ENCODE peak calls at places on chromosome 2, in seven cellular contexts. One of them, this sample, is unnamed.

GRCh38 chr2:160694221-160694620 is 200.6 kb upstream of the RBMS1 start:
- DNase-seq in iPS DF 19.7: no peak
- DNase-seq in WTC11: no peak
- DNase-seq in left lung: no peak
- DNase-seq in fibroblast of the aortic adventitia: no peak
- DNase-seq in activated CD8-positive, alpha-beta T cell treated with anti-CD3 and anti-CD28 coated beads for 36 hours: no peak
- DNase-seq in NCI-H2081 treated with DMSO at 0.1 percent for 48 hours: no peak
- DNase-seq in this sample: no peak

GRCh38 chr2:141423212-141423611 is 707.6 kb downstream of the LRP1B start:
- DNase-seq in iPS DF 19.7: no peak
- DNase-seq in WTC11: no peak
- DNase-seq in left lung: no peak
- DNase-seq in fibroblast of the aortic adventitia: no peak
- DNase-seq in activated CD8-positive, alpha-beta T cell treated with anti-CD3 and anti-CD28 coated beads for 36 hours: no peak
- DNase-seq in NCI-H2081 treated with DMSO at 0.1 percent for 48 hours: no peak
- DNase-seq in this sample: no peak

GRCh38 chr2:32425719-32426141 is 68.9 kb downstream of the BIRC6 start:
- DNase-seq in iPS DF 19.7: no peak
- DNase-seq in WTC11: no peak
- DNase-seq in left lung: no peak
- DNase-seq in fibroblast of the aortic adventitia: peak
- DNase-seq in activated CD8-positive, alpha-beta T cell treated with anti-CD3 and anti-CD28 coated beads for 36 hours: no peak
- DNase-seq in NCI-H2081 treated with DMSO at 0.1 percent for 48 hours: no peak
- DNase-seq in this sample: no peak

GRCh38 chr2:15719566-15720313 is 128.1 kb downstream of the DDX1 start:
- DNase-seq in iPS DF 19.7: no peak
- DNase-seq in WTC11: no peak
- DNase-seq in left lung: no peak
- DNase-seq in fibroblast of the aortic adventitia: no peak
- DNase-seq in activated CD8-positive, alpha-beta T cell treated with anti-CD3 and anti-CD28 coated beads for 36 hours: no peak
- DNase-seq in NCI-H2081 treated with DMSO at 0.1 percent for 48 hours: no peak
- DNase-seq in this sample: no peak

GRCh38 chr2:75994759-75995158 is 284.0 kb upstream of the GCFC2 start:
- DNase-seq in iPS DF 19.7: no peak
- DNase-seq in WTC11: peak
- DNase-seq in left lung: no peak
- DNase-seq in fibroblast of the aortic adventitia: no peak
- DNase-seq in activated CD8-positive, alpha-beta T cell treated with anti-CD3 and anti-CD28 coated beads for 36 hours: no peak
- DNase-seq in NCI-H2081 treated with DMSO at 0.1 percent for 48 hours: no peak
- DNase-seq in this sample: no peak

GRCh38 chr2:25314514-25315315 is 27.0 kb downstream of the DNMT3A start:
- DNase-seq in iPS DF 19.7: peak
- DNase-seq in WTC11: peak
- DNase-seq in left lung: peak
- DNase-seq in fibroblast of the aortic adventitia: peak
- DNase-seq in activated CD8-positive, alpha-beta T cell treated with anti-CD3 and anti-CD28 coated beads for 36 hours: peak
- DNase-seq in NCI-H2081 treated with DMSO at 0.1 percent for 48 hours: no peak
- DNase-seq in this sample: peak

GRCh38 chr2:33340265-33340664 is 136.2 kb upstream of the RASGRP3 start:
- DNase-seq in iPS DF 19.7: no peak
- DNase-seq in WTC11: no peak
- DNase-seq in left lung: no peak
- DNase-seq in fibroblast of the aortic adventitia: peak
- DNase-seq in activated CD8-positive, alpha-beta T cell treated with anti-CD3 and anti-CD28 coated beads for 36 hours: no peak
- DNase-seq in NCI-H2081 treated with DMSO at 0.1 percent for 48 hours: no peak
- DNase-seq in this sample: no peak

GRCh38 chr2:234559609-234560008 is 62.7 kb upstream of the ARL4C start:
- DNase-seq in iPS DF 19.7: no peak
- DNase-seq in WTC11: no peak
- DNase-seq in left lung: no peak
- DNase-seq in fibroblast of the aortic adventitia: no peak
- DNase-seq in activated CD8-positive, alpha-beta T cell treated with anti-CD3 and anti-CD28 coated beads for 36 hours: no peak
- DNase-seq in NCI-H2081 treated with DMSO at 0.1 percent for 48 hours: no peak
- DNase-seq in this sample: no peak

GRCh38 chr2:57207191-57207590 is 839.4 kb upstream of the VRK2 start:
- DNase-seq in iPS DF 19.7: no peak
- DNase-seq in WTC11: no peak
- DNase-seq in left lung: no peak
- DNase-seq in fibroblast of the aortic adventitia: no peak
- DNase-seq in activated CD8-positive, alpha-beta T cell treated with anti-CD3 and anti-CD28 coated beads for 36 hours: no peak
- DNase-seq in NCI-H2081 treated with DMSO at 0.1 percent for 48 hours: no peak
- DNase-seq in this sample: no peak

GRCh38 chr2:104361414-104361813 is 492.5 kb upstream of the POU3F3 start:
- DNase-seq in iPS DF 19.7: no peak
- DNase-seq in WTC11: no peak
- DNase-seq in left lung: no peak
- DNase-seq in fibroblast of the aortic adventitia: no peak
- DNase-seq in activated CD8-positive, alpha-beta T cell treated with anti-CD3 and anti-CD28 coated beads for 36 hours: no peak
- DNase-seq in NCI-H2081 treated with DMSO at 0.1 percent for 48 hours: no peak
- DNase-seq in this sample: no peak

GRCh38 chr2:46850742-46851141 is 64.9 kb downstream of the MCFD2 start:
- DNase-seq in iPS DF 19.7: no peak
- DNase-seq in WTC11: no peak
- DNase-seq in left lung: no peak
- DNase-seq in fibroblast of the aortic adventitia: peak
- DNase-seq in activated CD8-positive, alpha-beta T cell treated with anti-CD3 and anti-CD28 coated beads for 36 hours: no peak
- DNase-seq in NCI-H2081 treated with DMSO at 0.1 percent for 48 hours: no peak
- DNase-seq in this sample: no peak

GRCh38 chr2:74399785-74400184 is 19.7 kb upstream of the DCTN1 start:
- DNase-seq in iPS DF 19.7: no peak
- DNase-seq in WTC11: no peak
- DNase-seq in left lung: no peak
- DNase-seq in fibroblast of the aortic adventitia: peak
- DNase-seq in activated CD8-positive, alpha-beta T cell treated with anti-CD3 and anti-CD28 coated beads for 36 hours: no peak
- DNase-seq in NCI-H2081 treated with DMSO at 0.1 percent for 48 hours: no peak
- DNase-seq in this sample: no peak

This sample was measured in ecto neural progenitor cell.